ENCODE peak calls at places on chromosomes 4 and X, in five cellular contexts. S is suprapubic skin, C is thoracic aorta, K is spleen, M is left ventricle myocardium inferior. R is an unnamed sample.
A peak's percentile ranks its signal among the peaks of the same experiment; 100 is the strongest.

GRCh38 chr4:67054901-67055300 is 490.4 kb downstream of the CENPC start:
- DNase-seq in M (no peak), S (no peak), C (no peak), K (no peak), R (no peak)

GRCh38 chr4:4655901-4656300 is 114.1 kb upstream of the STX18 start:
- DNase-seq in K (no peak), C (no peak), S (no peak), M (no peak), R (no peak)

GRCh38 chrX:42485621-42486020 is 292.3 kb downstream of the PPP1R2C start:
- DNase-seq in S (no peak), K (no peak), C (no peak), M (no peak), R (no peak)

GRCh38 chr4:85591361-85592098 is 116.6 kb downstream of the ARHGAP24 start:
- DNase-seq in S (no peak), M (no peak), C (no peak), K (no peak), R (no peak)

GRCh38 chrX:1932231-1932630 is 317.4 kb downstream of the ASMT start:
- DNase-seq in S (no peak), K (no peak), M (no peak), C (no peak), R (no peak)

GRCh38 chrX:69556094-69557011 is 52.2 kb downstream of the NALF2 start:
- DNase-seq in C (no peak), S (no peak), K (no peak), M (no peak), R (no peak)

GRCh38 chrX:95764972-95765451 is 919.6 kb upstream of the DIAPH2 start:
- DNase-seq in C (no peak), K (no peak), S (no peak), M (no peak), R (no peak)

GRCh38 chr4:154507170-154507569 is 15.6 kb upstream of the DCHS2 start:
- DNase-seq in C (no peak), K (no peak), M (no peak), S (no peak), R (no peak)

GRCh38 chr4:58749206-58749605 is 1639.0 kb upstream of the IGFBP7 start:
- DNase-seq in K (no peak), M (no peak), C (no peak), S (no peak), R (no peak)

GRCh38 chr4:150072906-150073714 is 5.1 kb upstream of the DCLK2 start:
- DNase-seq in K (no peak), M (no peak), C (no peak), S (no peak), R (no peak)

GRCh38 chrX:12446342-12447075 is 308.2 kb downstream of the FRMPD4 start:
- DNase-seq in M (no peak), C (no peak), S (no peak), K (no peak), R (no peak)

GRCh38 chr4:79288185-79288584 is 37.7 kb downstream of the NAA11 start:
- DNase-seq in K (no peak), C (no peak), M (no peak), S (no peak), R (no peak)

GRCh38 chr4:39166670-39167069 is 15.7 kb upstream of the WDR19 start:
- DNase-seq in S (no peak), C (no peak), K (no peak), M (no peak), R (no peak)

GRCh38 chr4:140789752-140790151 is 33.6 kb upstream of the TBC1D9 start:
- DNase-seq in K (no peak), S (no peak), M (no peak), C (no peak), R (no peak)

GRCh38 chrX:109749207-109749606 is 16.1 kb upstream of the ACSL4 start:
- DNase-seq in S (no peak), K (peak; percentile 75), M (no peak), C (no peak), R (no peak)

GRCh38 chr4:146456681-146457080 is 65.1 kb downstream of the SLC10A7 start:
- DNase-seq in K (no peak), S (no peak), M (no peak), C (no peak), R (no peak)
- TF ChIP-seq CTCF in K (no peak), S (no peak), M (no peak), C (no peak), R (no peak)

DNA sequence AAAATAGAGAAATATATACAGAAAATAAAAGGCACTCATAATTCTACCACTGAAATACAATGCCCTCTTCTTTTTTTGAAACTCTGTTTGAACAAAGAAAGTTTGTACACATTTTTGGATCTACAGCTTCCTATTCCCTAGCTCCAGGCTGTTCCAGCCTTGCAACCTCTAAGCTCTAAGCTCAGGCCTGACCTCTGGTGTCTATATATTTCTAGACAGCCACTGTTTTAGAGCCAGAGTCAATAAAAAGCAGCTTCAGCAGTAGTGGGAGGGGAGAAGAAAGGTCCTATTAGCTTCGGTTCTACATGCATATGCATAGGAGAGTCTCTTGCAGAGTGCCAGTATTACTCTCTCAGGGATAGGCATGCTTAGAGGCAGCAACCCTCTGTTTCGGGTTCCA is 39.7 kb downstream of the CLDN2 start:
- DNase-seq in K (no peak), C (no peak), S (no peak), M (no peak), R (no peak)
- TF ChIP-seq CTCF in K (no peak), C (no peak), S (no peak), M (no peak), R (peak; percentile 71)

DNA sequence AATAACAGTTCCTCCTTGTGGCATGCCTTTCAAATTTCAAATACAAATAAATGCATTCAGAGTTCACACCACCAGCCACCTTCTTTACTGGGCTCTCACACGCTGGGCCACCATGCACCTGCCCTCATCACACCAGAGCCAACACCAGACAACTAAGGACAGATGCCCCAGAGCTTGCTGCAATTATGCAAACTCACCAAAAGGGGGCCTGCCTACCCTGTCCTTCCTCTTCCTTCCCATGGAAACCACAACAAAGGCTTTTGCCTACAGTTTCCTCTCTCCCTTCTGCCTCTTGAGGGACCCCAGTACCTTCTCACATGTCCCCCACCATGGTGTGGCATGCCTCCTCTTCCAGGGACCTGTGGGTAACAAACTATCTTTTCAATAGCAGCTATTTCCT is 1333.9 kb upstream of the TENM3 start:
- DNase-seq in M (no peak), K (no peak), S (no peak), C (no peak), R (no peak)
- TF ChIP-seq CTCF in M (no peak), K (no peak), S (no peak), C (no peak), R (no peak)

DNA sequence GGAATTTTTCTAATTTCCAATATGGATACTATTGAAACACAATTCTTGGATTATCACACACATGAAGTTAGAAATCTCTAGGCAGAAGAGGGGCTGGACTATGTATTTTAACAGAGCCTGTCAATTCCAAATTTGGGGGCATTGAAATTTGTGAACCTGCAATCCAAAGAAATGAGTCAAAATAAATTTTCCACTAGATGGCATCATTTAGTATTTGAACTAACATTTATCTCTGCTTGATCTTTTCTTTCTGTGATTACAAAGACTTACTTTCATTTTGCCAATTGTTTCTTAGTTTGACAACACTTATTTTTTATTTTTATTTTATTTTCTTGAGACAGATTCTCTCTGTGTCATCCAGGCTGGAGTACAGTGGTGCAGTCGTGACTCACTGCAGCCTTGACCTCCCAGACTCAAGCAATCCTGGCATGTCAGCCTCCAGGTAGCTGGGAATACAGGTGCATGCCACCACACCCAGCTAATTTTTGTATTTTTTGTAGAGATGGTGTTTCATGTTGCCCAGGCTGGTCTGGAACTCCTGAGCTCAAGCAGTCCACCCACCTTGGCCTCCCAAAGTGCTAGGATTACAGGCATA is 2.7 kb upstream of the PYURF start:
- DNase-seq in K (no peak), C (no peak), M (no peak), S (no peak), R (no peak)
- TF ChIP-seq CTCF in K (no peak), C (no peak), M (peak; percentile 39), S (no peak), R (peak; percentile 80)

GRCh38 chrX:82734140-82734539 is 774.0 kb upstream of the POU3F4 start:
- DNase-seq in S (no peak), M (no peak), C (no peak), K (no peak), R (no peak)
- TF ChIP-seq CTCF in S (no peak), M (no peak), C (no peak), K (no peak), R (no peak)

GRCh38 chr4:188372856-188373255 is 233.6 kb downstream of the TRIML1 start:
- DNase-seq in M (no peak), S (no peak), C (no peak), K (no peak), R (no peak)
- TF ChIP-seq CTCF in M (no peak), S (no peak), C (no peak), K (no peak), R (peak; percentile 77)

DNA sequence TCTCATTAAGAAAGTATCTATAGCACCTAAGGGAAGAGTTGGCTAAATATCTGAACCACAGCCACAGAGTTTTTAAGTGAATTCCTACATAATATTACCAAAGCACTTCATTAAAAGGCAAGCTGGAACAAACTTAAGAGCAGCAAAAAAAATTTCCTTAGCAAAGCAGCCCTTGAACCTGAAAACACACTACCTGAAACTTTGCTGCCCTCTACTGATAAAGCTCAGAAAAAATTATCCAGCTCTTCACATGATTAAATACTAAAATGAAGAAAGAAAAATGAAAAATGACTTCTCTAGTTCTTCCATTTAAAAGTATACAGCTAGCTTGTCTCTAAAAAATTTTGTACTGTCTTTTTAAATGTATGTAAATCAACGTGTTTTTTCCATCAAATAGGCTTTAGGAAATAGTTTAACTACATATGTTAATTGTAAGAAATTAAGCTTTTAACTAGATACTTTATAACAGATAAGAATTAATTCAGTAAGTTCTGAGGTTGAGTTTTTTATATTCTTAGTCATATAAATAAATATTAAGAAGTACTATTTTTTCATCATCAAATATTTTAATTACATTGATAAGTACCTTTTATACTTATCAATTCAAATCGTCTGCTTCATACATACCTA is 156.1 kb downstream of the STPG2 start:
- DNase-seq in K (no peak), S (no peak), M (no peak), C (no peak), R (no peak)
- TF ChIP-seq CTCF in K (no peak), S (peak; percentile 12), M (peak; percentile 23), C (no peak), R (peak; percentile 83)

R was measured in chondrocyte.